ENCODE peak calls at places on chromosomes 13 and 19, in six cellular contexts. One of them, this sample, is unnamed.

GRCh38 chr19:41994994-41995958 is 1.2 kb upstream of the ATP1A3 start:
- DNase-seq in hepatocyte: no peak
- DNase-seq in right cardiac atrium: no peak
- DNase-seq in ovary: no peak
- DNase-seq in activated CD8-positive, alpha-beta memory T cell treated with anti-CD3 and anti-CD28 coated beads for 48 hours: no peak
- DNase-seq in NB4: no peak
- DNase-seq in this sample: no peak

GRCh38 chr13:19056355-19056880 is 125.2 kb downstream of the TUBA3C start:
- DNase-seq in NB4: no peak
- DNase-seq in ovary: no peak
- DNase-seq in hepatocyte: no peak
- DNase-seq in right cardiac atrium: no peak
- DNase-seq in activated CD8-positive, alpha-beta memory T cell treated with anti-CD3 and anti-CD28 coated beads for 48 hours: no peak
- DNase-seq in this sample: no peak

GRCh38 chr19:50658438-50659317 is 9.4 kb downstream of the C19orf81 start:
- DNase-seq in activated CD8-positive, alpha-beta memory T cell treated with anti-CD3 and anti-CD28 coated beads for 48 hours: peak; percentile 70
- DNase-seq in hepatocyte: peak; percentile 95
- DNase-seq in NB4: peak; percentile 93
- DNase-seq in ovary: peak; percentile 66
- DNase-seq in right cardiac atrium: peak; percentile 86
- DNase-seq in this sample: no peak

GRCh38 chr13:38496956-38497355 is 147.3 kb downstream of the UFM1 start:
- DNase-seq in hepatocyte: no peak
- DNase-seq in activated CD8-positive, alpha-beta memory T cell treated with anti-CD3 and anti-CD28 coated beads for 48 hours: no peak
- DNase-seq in ovary: no peak
- DNase-seq in right cardiac atrium: no peak
- DNase-seq in NB4: no peak
- DNase-seq in this sample: no peak

GRCh38 chr19:35449347-35450043 is 1.4 kb downstream of the FFAR2 start:
- DNase-seq in right cardiac atrium: no peak
- DNase-seq in activated CD8-positive, alpha-beta memory T cell treated with anti-CD3 and anti-CD28 coated beads for 48 hours: no peak
- DNase-seq in NB4: no peak
- DNase-seq in ovary: no peak
- DNase-seq in hepatocyte: peak; percentile 66
- DNase-seq in this sample: no peak

GRCh38 chr13:41407380-41407779 is 50.0 kb upstream of the RGCC start:
- DNase-seq in ovary: no peak
- DNase-seq in right cardiac atrium: no peak
- DNase-seq in activated CD8-positive, alpha-beta memory T cell treated with anti-CD3 and anti-CD28 coated beads for 48 hours: no peak
- DNase-seq in hepatocyte: no peak
- DNase-seq in NB4: no peak
- DNase-seq in this sample: no peak

GRCh38 chr19:1525343-1525742 is 1.5 kb downstream of the PLK5 start:
- DNase-seq in activated CD8-positive, alpha-beta memory T cell treated with anti-CD3 and anti-CD28 coated beads for 48 hours: no peak
- DNase-seq in hepatocyte: no peak
- DNase-seq in NB4: no peak
- DNase-seq in ovary: no peak
- DNase-seq in right cardiac atrium: peak; percentile 24
- DNase-seq in this sample: no peak

GRCh38 chr19:57067440-57067839 is 52.3 kb upstream of the USP29 start:
- DNase-seq in right cardiac atrium: no peak
- DNase-seq in activated CD8-positive, alpha-beta memory T cell treated with anti-CD3 and anti-CD28 coated beads for 48 hours: no peak
- DNase-seq in hepatocyte: no peak
- DNase-seq in NB4: no peak
- DNase-seq in ovary: no peak
- DNase-seq in this sample: no peak

GRCh38 chr19:43554317-43554895 is 20.9 kb downstream of the XRCC1 start:
- DNase-seq in ovary: no peak
- DNase-seq in hepatocyte: no peak
- DNase-seq in NB4: no peak
- DNase-seq in activated CD8-positive, alpha-beta memory T cell treated with anti-CD3 and anti-CD28 coated beads for 48 hours: no peak
- DNase-seq in right cardiac atrium: no peak
- DNase-seq in this sample: no peak

GRCh38 chr19:19209372-19209771 is 2.4 kb upstream of the NCAN start:
- DNase-seq in activated CD8-positive, alpha-beta memory T cell treated with anti-CD3 and anti-CD28 coated beads for 48 hours: no peak
- DNase-seq in right cardiac atrium: no peak
- DNase-seq in ovary: no peak
- DNase-seq in hepatocyte: no peak
- DNase-seq in NB4: no peak
- DNase-seq in this sample: no peak

GRCh38 chr13:42377640-42378382 is 105.9 kb downstream of the AKAP11 start:
- DNase-seq in activated CD8-positive, alpha-beta memory T cell treated with anti-CD3 and anti-CD28 coated beads for 48 hours: no peak
- DNase-seq in NB4: peak; percentile 28
- DNase-seq in ovary: no peak
- DNase-seq in right cardiac atrium: no peak
- DNase-seq in hepatocyte: no peak
- DNase-seq in this sample: peak; percentile 54

GRCh38 chr19:47518139-47518538 is 3.3 kb upstream of the NAPA start:
- DNase-seq in NB4: peak; percentile 89
- DNase-seq in right cardiac atrium: no peak
- DNase-seq in activated CD8-positive, alpha-beta memory T cell treated with anti-CD3 and anti-CD28 coated beads for 48 hours: peak; percentile 61
- DNase-seq in ovary: no peak
- DNase-seq in hepatocyte: no peak
- DNase-seq in this sample: peak; percentile 74

GRCh38 chr19:35848919-35849505 is 3.3 kb downstream of the NPHS1 start:
- DNase-seq in NB4: no peak
- DNase-seq in activated CD8-positive, alpha-beta memory T cell treated with anti-CD3 and anti-CD28 coated beads for 48 hours: no peak
- DNase-seq in ovary: no peak
- DNase-seq in hepatocyte: peak; percentile 3
- DNase-seq in right cardiac atrium: no peak
- DNase-seq in this sample: no peak

GRCh38 chr13:54162069-54162468 is 1133.5 kb downstream of the OLFM4 start:
- DNase-seq in ovary: no peak
- DNase-seq in activated CD8-positive, alpha-beta memory T cell treated with anti-CD3 and anti-CD28 coated beads for 48 hours: no peak
- DNase-seq in hepatocyte: no peak
- DNase-seq in right cardiac atrium: no peak
- DNase-seq in NB4: peak; percentile 4
- DNase-seq in this sample: no peak

GRCh38 chr19:24032651-24033050 is 54.3 kb upstream of the ZNF254 start:
- DNase-seq in ovary: peak; percentile 40
- DNase-seq in NB4: no peak
- DNase-seq in activated CD8-positive, alpha-beta memory T cell treated with anti-CD3 and anti-CD28 coated beads for 48 hours: no peak
- DNase-seq in hepatocyte: no peak
- DNase-seq in right cardiac atrium: no peak
- DNase-seq in this sample: no peak

GRCh38 chr19:4007836-4008539 is 452 bp downstream of the PIAS4 start:
- DNase-seq in activated CD8-positive, alpha-beta memory T cell treated with anti-CD3 and anti-CD28 coated beads for 48 hours: no peak
- DNase-seq in ovary: peak; percentile 63
- DNase-seq in right cardiac atrium: peak; percentile 76
- DNase-seq in hepatocyte: peak; percentile 63
- DNase-seq in NB4: no peak
- DNase-seq in this sample: no peak

GRCh38 chr13:38763446-38764381 is 76.8 kb downstream of the FREM2 start:
- DNase-seq in hepatocyte: peak; percentile 68
- DNase-seq in NB4: peak; percentile 48
- DNase-seq in activated CD8-positive, alpha-beta memory T cell treated with anti-CD3 and anti-CD28 coated beads for 48 hours: no peak
- DNase-seq in ovary: no peak
- DNase-seq in right cardiac atrium: no peak
- DNase-seq in this sample: no peak

GRCh38 chr19:14769201-14769600 is 9.2 kb downstream of the ADGRE2 start:
- DNase-seq in NB4: no peak
- DNase-seq in right cardiac atrium: no peak
- DNase-seq in activated CD8-positive, alpha-beta memory T cell treated with anti-CD3 and anti-CD28 coated beads for 48 hours: no peak
- DNase-seq in ovary: no peak
- DNase-seq in hepatocyte: no peak
- DNase-seq in this sample: no peak

GRCh38 chr19:805600-806550 is 8.6 kb downstream of the PTBP1 start:
- DNase-seq in NB4: no peak
- DNase-seq in activated CD8-positive, alpha-beta memory T cell treated with anti-CD3 and anti-CD28 coated beads for 48 hours: no peak
- DNase-seq in hepatocyte: no peak
- DNase-seq in right cardiac atrium: peak; percentile 56
- DNase-seq in ovary: no peak
- DNase-seq in this sample: no peak

GRCh38 chr19:56971230-56971629 is 130.7 kb upstream of the PEG3 start:
- DNase-seq in hepatocyte: no peak
- DNase-seq in NB4: no peak
- DNase-seq in right cardiac atrium: no peak
- DNase-seq in activated CD8-positive, alpha-beta memory T cell treated with anti-CD3 and anti-CD28 coated beads for 48 hours: no peak
- DNase-seq in ovary: no peak
- DNase-seq in this sample: no peak

GRCh38 chr13:51797664-51798488 is 6.1 kb downstream of the DHRS12 start:
- DNase-seq in activated CD8-positive, alpha-beta memory T cell treated with anti-CD3 and anti-CD28 coated beads for 48 hours: no peak
- DNase-seq in hepatocyte: peak; percentile 85
- DNase-seq in right cardiac atrium: peak; percentile 45
- DNase-seq in ovary: no peak
- DNase-seq in NB4: peak; percentile 73
- DNase-seq in this sample: no peak

GRCh38 chr19:44623080-44623479 is 9.7 kb downstream of the IGSF23 start:
- DNase-seq in right cardiac atrium: no peak
- DNase-seq in NB4: peak; percentile 65
- DNase-seq in ovary: no peak
- DNase-seq in hepatocyte: peak; percentile 30
- DNase-seq in activated CD8-positive, alpha-beta memory T cell treated with anti-CD3 and anti-CD28 coated beads for 48 hours: no peak
- DNase-seq in this sample: no peak

GRCh38 chr19:44476559-44477408 is 23.5 kb downstream of the ZNF180 start:
- DNase-seq in hepatocyte: no peak
- DNase-seq in ovary: no peak
- DNase-seq in activated CD8-positive, alpha-beta memory T cell treated with anti-CD3 and anti-CD28 coated beads for 48 hours: no peak
- DNase-seq in right cardiac atrium: no peak
- DNase-seq in NB4: peak; percentile 22
- DNase-seq in this sample: no peak

GRCh38 chr19:57560049-57560491 is 407 bp upstream of the ZNF550 start:
- DNase-seq in ovary: peak; percentile 43
- DNase-seq in right cardiac atrium: peak; percentile 68
- DNase-seq in hepatocyte: no peak
- DNase-seq in activated CD8-positive, alpha-beta memory T cell treated with anti-CD3 and anti-CD28 coated beads for 48 hours: no peak
- DNase-seq in NB4: no peak
- DNase-seq in this sample: no peak

GRCh38 chr19:752652-753517 is 2.0 kb downstream of the MISP start:
- DNase-seq in right cardiac atrium: peak; percentile 83
- DNase-seq in hepatocyte: peak; percentile 90
- DNase-seq in NB4: peak; percentile 51
- DNase-seq in activated CD8-positive, alpha-beta memory T cell treated with anti-CD3 and anti-CD28 coated beads for 48 hours: no peak
- DNase-seq in ovary: peak; percentile 85
- DNase-seq in this sample: no peak

GRCh38 chr19:3403489-3404323 is 37.3 kb downstream of the NFIC start:
- DNase-seq in right cardiac atrium: peak; percentile 97
- DNase-seq in NB4: no peak
- DNase-seq in hepatocyte: peak; percentile 87
- DNase-seq in ovary: peak; percentile 94
- DNase-seq in activated CD8-positive, alpha-beta memory T cell treated with anti-CD3 and anti-CD28 coated beads for 48 hours: no peak
- DNase-seq in this sample: no peak

GRCh38 chr13:94703271-94703670 is 9.1 kb downstream of the SOX21 start:
- DNase-seq in ovary: no peak
- DNase-seq in activated CD8-positive, alpha-beta memory T cell treated with anti-CD3 and anti-CD28 coated beads for 48 hours: no peak
- DNase-seq in right cardiac atrium: no peak
- DNase-seq in NB4: no peak
- DNase-seq in hepatocyte: no peak
- DNase-seq in this sample: no peak

GRCh38 chr13:27034678-27035111 is 136.9 kb downstream of the USP12 start:
- DNase-seq in ovary: no peak
- DNase-seq in hepatocyte: no peak
- DNase-seq in right cardiac atrium: no peak
- DNase-seq in NB4: no peak
- DNase-seq in activated CD8-positive, alpha-beta memory T cell treated with anti-CD3 and anti-CD28 coated beads for 48 hours: no peak
- DNase-seq in this sample: no peak

GRCh38 chr19:46762245-46762890 is 16.1 kb upstream of the STRN4 start:
- DNase-seq in hepatocyte: no peak
- DNase-seq in ovary: no peak
- DNase-seq in NB4: no peak
- DNase-seq in activated CD8-positive, alpha-beta memory T cell treated with anti-CD3 and anti-CD28 coated beads for 48 hours: no peak
- DNase-seq in right cardiac atrium: no peak
- DNase-seq in this sample: no peak

GRCh38 chr19:50239916-50240585 is 36.6 kb downstream of the MYH14 start:
- DNase-seq in ovary: no peak
- DNase-seq in activated CD8-positive, alpha-beta memory T cell treated with anti-CD3 and anti-CD28 coated beads for 48 hours: no peak
- DNase-seq in NB4: no peak
- DNase-seq in hepatocyte: no peak
- DNase-seq in right cardiac atrium: no peak
- DNase-seq in this sample: no peak

GRCh38 chr19:4066176-4066606 is 508 bp downstream of the ZBTB7A start:
- DNase-seq in hepatocyte: no peak
- DNase-seq in activated CD8-positive, alpha-beta memory T cell treated with anti-CD3 and anti-CD28 coated beads for 48 hours: no peak
- DNase-seq in right cardiac atrium: peak; percentile 89
- DNase-seq in NB4: no peak
- DNase-seq in ovary: peak; percentile 85
- DNase-seq in this sample: no peak